ENCODE peak calls at places on chromosomes 11 and 22, in ten cellular contexts. E is A549; D is body of pancreas; I is cardiac muscle cell; R is pancreas; M is kidney; W is left ventricle myocardium inferior; T is adrenal gland; F is heart right ventricle; X is effector memory CD4-positive, alpha-beta T cell. C is an unnamed sample. For H3K9me3 and H3K4me1, the result is how much of the 10 kb centered on the place peaks cover.

GRCh38 chr11:113248702-113249490 is 65.5 kb upstream of the TTC12 start:
- DNase-seq in T (no peak), R (no peak), X (no peak), I (no peak), E (no peak), F (no peak), W (no peak), D (no peak), M (no peak), C (no peak)

GRCh38 chr11:120750647-120751419 is 239.3 kb downstream of the GRIK4 start:
- DNase-seq in I (no peak), M (no peak), W (no peak), T (no peak), D (no peak), F (no peak), X (no peak), R (no peak), E (no peak), C (no peak)

GRCh38 chr11:64674774-64675173 is 48.2 kb downstream of the NRXN2 start:
- DNase-seq in T (no peak), R (no peak), D (no peak), M (no peak), F (no peak), W (no peak), E (no peak), I (no peak), X (no peak), C (no peak)

GRCh38 chr11:69599502-69599901 is 41.5 kb upstream of the CCND1 start:
- DNase-seq in F (no peak), X (no peak), R (no peak), E (no peak), W (no peak), I (no peak), D (no peak), M (no peak), T (no peak), C (no peak)

GRCh38 chr11:65003282-65003681 is 6.5 kb upstream of the BATF2 start:
- DNase-seq in D (no peak), I (peak), T (no peak), W (no peak), M (no peak), F (no peak), X (no peak), E (no peak), R (no peak), C (no peak)

GRCh38 chr11:72039108-72039850 is 40.6 kb downstream of the IL18BP start:
- DNase-seq in X (no peak), R (peak), D (peak), I (peak), T (no peak), F (peak), E (no peak), W (no peak), M (no peak), C (peak)

GRCh38 chr22:38871360-38872171 is 450 bp downstream of the CBX6 start:
- DNase-seq in M (peak), F (no peak), E (peak), D (no peak), T (no peak), R (no peak), I (peak), X (no peak), W (no peak), C (no peak)

GRCh38 chr11:95359756-95360155 is 128.8 kb upstream of the SESN3 start:
- DNase-seq in T (no peak), F (no peak), D (no peak), W (no peak), M (no peak), E (no peak), X (no peak), I (no peak), R (no peak), C (no peak)

GRCh38 chr11:134347441-134347840 is 15.7 kb downstream of the GLB1L2 start:
- DNase-seq in X (no peak), R (no peak), I (no peak), W (no peak), D (no peak), F (no peak), E (no peak), T (peak), M (no peak), C (no peak)

GRCh38 chr11:6841694-6842093 is 3.8 kb upstream of the OR10A5 start:
- DNase-seq in W (no peak), T (no peak), E (no peak), F (no peak), I (no peak), X (no peak), D (no peak), R (no peak), M (no peak), C (no peak)

GRCh38 chr22:28855355-28856094 is 27.8 kb upstream of the ZNRF3 start:
- DNase-seq in R (peak), E (peak), D (peak), T (peak), W (no peak), M (no peak), F (no peak), X (peak), I (peak), C (peak)

GRCh38 chr22:26888887-26889286 is 231.5 kb downstream of the MIAT start:
- DNase-seq in R (no peak), D (no peak), E (no peak), W (no peak), M (no peak), T (no peak), I (no peak), F (no peak), X (no peak), C (no peak)

GRCh38 chr22:26889794-26890193 is 232.4 kb downstream of the MIAT start:
- DNase-seq in R (no peak), T (no peak), E (no peak), D (no peak), I (no peak), X (no peak), W (no peak), F (no peak), M (no peak), C (no peak)

GRCh38 chr22:26885441-26886261 is 228.3 kb downstream of the MIAT start:
- DNase-seq in M (no peak), I (no peak), T (no peak), D (no peak), E (no peak), F (no peak), W (no peak), R (no peak), X (no peak), C (no peak)

GRCh38 chr22:26887916-26888315 is 230.5 kb downstream of the MIAT start:
- DNase-seq in X (no peak), I (no peak), D (no peak), E (no peak), M (no peak), W (no peak), T (no peak), F (no peak), R (no peak), C (no peak)

DNA sequence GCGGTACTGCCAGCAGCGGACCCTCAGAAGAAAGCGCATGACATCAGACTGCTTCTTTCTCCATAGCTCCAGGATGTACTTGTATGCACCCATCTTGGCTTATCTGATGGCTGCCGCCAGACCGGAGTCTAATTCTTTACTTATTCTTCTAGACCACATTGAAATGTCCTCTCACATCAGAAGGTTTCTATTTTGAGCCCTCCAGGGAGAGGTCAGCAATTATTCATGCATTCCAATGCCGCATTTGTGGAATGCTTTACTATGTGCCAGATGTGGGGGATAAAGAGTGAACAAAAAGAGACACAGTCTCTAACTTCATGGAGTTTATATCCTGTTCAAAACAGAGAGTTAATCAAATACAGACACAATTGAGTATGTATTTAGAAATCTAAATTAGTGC is 230.1 kb downstream of the MIAT start:
- DNase-seq in W (no peak), E (peak), T (no peak), R (no peak), I (peak), F (no peak), D (no peak), M (no peak), X (no peak), C (no peak)
- H3K4me3 ChIP-seq in W (peak), E (no peak), T (no peak), R (no peak), I (no peak), F (peak), D (no peak), M (no peak), X (no peak), C (no peak)

DNA sequence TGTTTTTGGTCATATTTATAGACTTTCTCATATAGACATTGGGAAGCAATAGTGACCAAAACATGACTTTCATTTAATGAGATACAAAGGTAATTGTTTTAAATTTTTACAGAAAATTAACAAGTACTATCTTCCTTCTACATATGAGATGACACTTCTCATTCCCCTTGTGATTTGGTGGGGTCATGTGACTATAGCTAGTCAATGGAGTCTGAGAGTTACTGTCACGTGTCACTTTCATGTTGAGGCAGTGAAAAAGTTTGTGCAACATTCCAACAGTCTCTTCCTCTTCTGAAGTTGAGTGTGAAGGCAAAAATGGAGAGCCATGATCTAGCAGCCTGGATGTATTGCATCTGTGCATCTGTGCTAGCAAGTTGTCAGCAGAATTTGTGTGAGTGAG is 618.3 kb upstream of the LRRC4C start:
- DNase-seq in W (no peak), M (no peak), D (no peak), T (no peak), R (no peak), X (no peak), I (no peak), E (no peak), F (no peak), C (no peak)
- H3K9me3 ChIP-seq in W (under half), M (under half), D (under half), T (under half), R (under half), X (under half), I (under half), E (under half), F (under half), C (under half)

GRCh38 chr22:26555478-26555877 is 34.5 kb downstream of the TPST2 start:
- DNase-seq in E (no peak), D (no peak), W (peak), I (no peak), T (no peak), X (no peak), F (peak), M (no peak), R (no peak), C (no peak)
- H3K4me1 ChIP-seq in E (under half), D (half or more), W (half or more), I (under half), T (half or more), X (under half), F (under half), M (under half), R (under half), C (under half)

GRCh38 chr11:44224867-44225501 is 85.0 kb downstream of the ALX4 start:
- DNase-seq in T (no peak), X (no peak), F (no peak), R (no peak), W (no peak), M (no peak), D (no peak), I (no peak), E (no peak), C (no peak)

GRCh38 chr11:44229003-44229570 is 80.9 kb downstream of the ALX4 start:
- DNase-seq in F (no peak), R (no peak), M (no peak), T (no peak), D (no peak), X (no peak), W (no peak), E (no peak), I (no peak), C (no peak)

GRCh38 chr11:44229664-44230063 is 80.3 kb downstream of the ALX4 start:
- DNase-seq in F (no peak), D (no peak), W (no peak), R (no peak), E (no peak), T (no peak), X (no peak), M (no peak), I (no peak), C (no peak)

GRCh38 chr11:44226945-44227344 is 83.0 kb downstream of the ALX4 start:
- DNase-seq in W (no peak), D (no peak), M (no peak), X (no peak), E (no peak), R (no peak), T (no peak), F (no peak), I (no peak), C (no peak)

GRCh38 chr11:44226472-44226871 is 83.5 kb downstream of the ALX4 start:
- DNase-seq in I (no peak), T (no peak), M (no peak), W (no peak), X (no peak), D (no peak), F (no peak), R (no peak), E (no peak), C (no peak)
- H3K4me3 ChIP-seq in I (no peak), T (no peak), M (no peak), W (no peak), X (no peak), D (no peak), F (no peak), R (no peak), E (no peak), C (no peak)

GRCh38 chr22:47295982-47296381 is 533.5 kb downstream of the TBC1D22A start:
- DNase-seq in R (no peak), X (no peak), M (no peak), I (no peak), E (no peak), W (no peak), F (no peak), T (peak), D (no peak), C (no peak)

GRCh38 chr22:47298017-47298820 is 535.8 kb downstream of the TBC1D22A start:
- DNase-seq in R (no peak), M (no peak), X (no peak), I (no peak), W (no peak), T (peak), E (no peak), D (no peak), F (no peak), C (no peak)

GRCh38 chr22:47299211-47299878 is 536.9 kb downstream of the TBC1D22A start:
- DNase-seq in W (no peak), F (no peak), T (peak), I (no peak), D (no peak), R (no peak), E (no peak), M (no peak), X (no peak), C (no peak)

GRCh38 chr22:47296405-47297260 is 534.2 kb downstream of the TBC1D22A start:
- DNase-seq in W (no peak), M (no peak), F (no peak), R (no peak), E (no peak), T (peak), I (no peak), D (no peak), X (no peak), C (no peak)

GRCh38 chr22:47297261-47298016 is 535.0 kb downstream of the TBC1D22A start:
- DNase-seq in R (no peak), W (no peak), X (no peak), E (no peak), F (no peak), T (peak), I (no peak), D (no peak), M (no peak), C (no peak)
- H3K9me3 ChIP-seq in R (under half), W (under half), X (under half), E (under half), F (under half), T (under half), I (under half), D (under half), M (under half), C (under half)

DNA sequence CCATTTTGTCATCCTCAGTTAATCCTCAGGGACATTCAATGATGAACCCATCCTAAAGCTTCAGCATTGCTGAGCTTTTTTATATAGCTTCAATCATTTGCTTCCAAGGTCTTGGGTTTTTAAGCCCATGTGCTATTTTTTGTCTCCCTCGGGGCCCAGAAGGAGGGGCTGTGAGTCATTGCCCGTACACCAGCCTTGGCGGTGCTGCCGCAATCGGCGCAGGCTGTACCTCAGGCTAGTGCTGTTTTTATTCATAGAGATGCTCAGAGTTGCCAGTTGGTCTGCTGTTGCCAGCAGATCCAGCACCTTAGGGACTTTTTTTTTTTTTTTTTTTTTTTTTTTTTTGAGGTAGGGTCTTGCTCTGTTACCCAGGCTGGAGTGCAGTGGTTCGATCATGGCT is 35.5 kb downstream of the ACO2 start:
- DNase-seq in T (peak), X (no peak), D (no peak), M (no peak), R (no peak), W (peak), F (peak), I (no peak), E (no peak), C (no peak)
- H3K4me1 ChIP-seq in T (under half), X (under half), D (under half), M (under half), R (under half), W (half or more), F (under half), I (under half), E (under half), C (under half)

C was measured in small intestine.